ENCODE peak calls at places on chromosomes 12 and 14, in four cellular contexts. C is pancreas, Y is GM23248, O is neural progenitor cell. A is an unnamed sample.

GRCh38 chr12:56590237-56590830 is 39.8 kb downstream of the BAZ2A start:
- DNase-seq in C (no peak), Y (peak), O (peak), A (peak)

GRCh38 chr14:28652782-28653181 is 113.8 kb upstream of the FOXG1 start:
- DNase-seq in C (no peak), Y (peak), O (no peak), A (no peak)

GRCh38 chr12:108000111-108000510 is 129.0 kb upstream of the WSCD2 start:
- DNase-seq in C (no peak), Y (no peak), O (no peak), A (peak)

GRCh38 chr12:76685246-76685678 is 78.7 kb upstream of the ZDHHC17 start:
- DNase-seq in C (no peak), Y (peak), O (peak), A (peak)

GRCh38 chr12:20493924-20494323 is 125.6 kb downstream of the PDE3A start:
- DNase-seq in C (no peak), Y (peak), O (no peak), A (no peak)

GRCh38 chr14:80390911-80391310 is 179.6 kb upstream of the DIO2 start:
- DNase-seq in C (no peak), Y (peak), O (peak), A (no peak)

GRCh38 chr12:124704619-124705018 is 137.2 kb upstream of the NCOR2 start:
- DNase-seq in C (no peak), Y (no peak), O (no peak), A (no peak)

GRCh38 chr14:96146131-96146771 is 58.4 kb upstream of the BDKRB2 start:
- DNase-seq in C (peak), Y (peak), O (no peak), A (no peak)

GRCh38 chr12:75135021-75135420 is 74.6 kb downstream of the KCNC2 start:
- DNase-seq in C (no peak), Y (no peak), O (no peak), A (no peak)

GRCh38 chr12:81809829-81810595 is 50.9 kb upstream of the PPFIA2 start:
- DNase-seq in C (no peak), Y (no peak), O (no peak), A (no peak)

DNA sequence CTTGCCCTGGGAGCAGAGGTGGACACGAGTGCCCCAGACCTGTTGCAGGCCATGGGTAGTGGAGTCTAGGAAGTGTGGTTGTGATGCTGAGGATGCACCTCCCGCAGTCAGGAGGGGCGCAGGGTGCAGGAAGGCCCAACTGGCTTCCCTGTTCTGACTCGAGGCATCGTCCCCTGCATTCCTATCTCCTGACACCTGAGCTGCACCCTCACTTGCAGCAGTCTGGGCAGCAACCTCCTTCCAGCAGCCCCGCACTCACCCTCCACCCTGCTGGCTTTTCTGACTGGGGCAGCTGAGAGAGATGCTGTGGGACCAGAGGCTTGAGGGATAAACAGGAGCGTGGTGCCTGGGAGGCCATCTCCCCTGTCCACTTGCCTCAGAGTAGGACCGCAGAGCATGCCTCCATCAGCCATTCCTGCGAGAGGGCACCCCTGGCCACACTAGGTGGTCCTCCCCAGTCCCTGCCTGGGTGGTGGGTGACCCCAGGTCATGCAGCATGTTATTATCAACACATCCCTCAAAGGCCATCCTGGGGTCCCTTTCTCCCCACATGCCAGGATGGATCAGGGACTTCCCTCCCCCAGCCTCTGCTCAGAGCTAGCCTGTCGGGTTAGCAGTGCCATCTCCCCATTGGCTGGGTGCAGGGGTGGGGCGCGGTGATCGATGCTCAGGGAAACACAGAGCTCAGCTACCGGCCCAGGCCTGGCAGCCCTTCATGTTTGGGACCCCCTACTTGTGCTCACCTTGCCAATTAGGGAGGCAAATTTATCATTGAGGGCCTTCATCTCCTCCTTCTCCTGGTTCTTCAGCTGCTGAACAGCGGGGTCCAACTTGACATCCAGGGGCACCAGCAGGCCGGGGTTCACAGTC is 719 bp downstream of the KRT80 start:
- DNase-seq in C (peak), Y (peak), O (no peak), A (peak)
- H3K27ac ChIP-seq in C (peak), Y (no peak), O (no peak), A (peak)

GRCh38 chr12:54006700-54007220 is 2.0 kb upstream of the HOXC8 start:
- DNase-seq in C (no peak), Y (no peak), O (no peak), A (no peak)
- H3K27ac ChIP-seq in C (no peak), Y (no peak), O (no peak), A (no peak)

GRCh38 chr14:56159066-56159465 is 40.9 kb downstream of the PELI2 start:
- DNase-seq in C (no peak), Y (no peak), O (no peak), A (no peak)
- H3K27ac ChIP-seq in C (no peak), Y (no peak), O (no peak), A (no peak)

GRCh38 chr14:103445783-103446182 is 60.6 kb downstream of the MARK3 start:
- DNase-seq in C (no peak), Y (no peak), O (no peak), A (no peak)
- H3K27ac ChIP-seq in C (no peak), Y (no peak), O (no peak), A (no peak)

GRCh38 chr14:56592746-56593544 is 13.3 kb downstream of the TMEM260 start:
- DNase-seq in C (no peak), Y (no peak), O (no peak), A (no peak)
- H3K27ac ChIP-seq in C (peak), Y (no peak), O (no peak), A (no peak)

DNA sequence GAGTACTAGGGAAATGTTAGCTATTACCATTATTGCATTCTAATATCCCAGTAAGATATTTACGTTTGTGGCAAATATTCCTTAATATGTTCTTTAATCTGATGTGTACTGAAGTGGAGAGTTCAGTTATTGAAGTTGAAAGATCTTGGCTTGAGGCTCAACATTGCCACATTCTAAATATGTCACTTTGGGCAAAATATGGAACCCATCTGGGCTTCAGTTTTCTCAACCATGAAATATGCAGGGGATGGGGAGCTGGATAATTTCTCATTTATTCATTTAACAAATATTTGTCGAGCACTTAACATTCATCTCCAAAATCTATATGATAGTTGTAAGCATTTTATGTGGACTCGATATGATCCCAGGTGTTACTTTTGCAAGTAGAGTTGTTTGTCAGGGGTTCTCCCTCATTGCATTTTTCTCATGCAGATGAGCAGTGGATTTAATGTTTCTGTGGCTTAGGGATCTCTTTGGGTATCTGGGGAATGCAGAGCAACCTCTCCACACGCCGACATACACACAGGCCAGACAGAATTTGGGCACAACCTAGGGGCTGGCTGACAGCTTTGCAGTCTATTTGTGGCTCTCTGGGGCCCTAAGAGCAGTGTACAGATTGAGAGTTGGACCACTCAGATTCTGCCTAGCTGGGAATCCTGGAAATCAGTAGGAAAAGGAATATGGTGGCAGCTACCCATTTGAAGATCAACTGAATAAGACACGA is 26.6 kb upstream of the APPL2 start:
- DNase-seq in C (no peak), Y (no peak), O (no peak), A (no peak)
- H3K27ac ChIP-seq in C (no peak), Y (no peak), O (no peak), A (no peak)

GRCh38 chr14:92475037-92475436 is 38.5 kb upstream of the RIN3 start:
- DNase-seq in C (no peak), Y (no peak), O (no peak), A (no peak)

GRCh38 chr14:92471919-92472318 is 41.7 kb upstream of the RIN3 start:
- DNase-seq in C (no peak), Y (peak), O (no peak), A (no peak)

GRCh38 chr14:92473947-92474535 is 39.5 kb upstream of the RIN3 start:
- DNase-seq in C (no peak), Y (peak), O (no peak), A (no peak)

GRCh38 chr14:92473261-92473946 is 40.2 kb upstream of the RIN3 start:
- DNase-seq in C (no peak), Y (peak), O (no peak), A (no peak)

DNA sequence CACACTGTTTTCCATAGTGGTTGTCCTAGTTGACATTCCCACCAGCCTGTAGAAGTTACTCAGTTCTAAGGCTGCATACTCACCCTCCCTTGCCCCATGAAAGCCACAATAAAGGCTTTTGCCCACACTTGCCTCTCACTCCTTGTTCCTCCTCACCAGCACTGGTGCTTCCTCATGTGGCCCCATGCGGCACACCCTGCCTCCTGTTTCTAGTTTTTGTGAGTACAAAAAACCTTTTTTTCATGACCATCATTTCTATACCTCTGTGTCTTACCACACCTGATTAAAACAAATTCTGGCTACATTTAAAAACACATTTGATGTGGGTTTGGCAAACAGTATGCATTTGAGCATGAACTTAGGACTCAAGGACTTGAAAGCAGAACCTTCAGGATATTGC is 40.7 kb upstream of the RIN3 start:
- DNase-seq in C (no peak), Y (peak), O (no peak), A (no peak)
- H3K27ac ChIP-seq in C (no peak), Y (peak), O (no peak), A (no peak)

DNA sequence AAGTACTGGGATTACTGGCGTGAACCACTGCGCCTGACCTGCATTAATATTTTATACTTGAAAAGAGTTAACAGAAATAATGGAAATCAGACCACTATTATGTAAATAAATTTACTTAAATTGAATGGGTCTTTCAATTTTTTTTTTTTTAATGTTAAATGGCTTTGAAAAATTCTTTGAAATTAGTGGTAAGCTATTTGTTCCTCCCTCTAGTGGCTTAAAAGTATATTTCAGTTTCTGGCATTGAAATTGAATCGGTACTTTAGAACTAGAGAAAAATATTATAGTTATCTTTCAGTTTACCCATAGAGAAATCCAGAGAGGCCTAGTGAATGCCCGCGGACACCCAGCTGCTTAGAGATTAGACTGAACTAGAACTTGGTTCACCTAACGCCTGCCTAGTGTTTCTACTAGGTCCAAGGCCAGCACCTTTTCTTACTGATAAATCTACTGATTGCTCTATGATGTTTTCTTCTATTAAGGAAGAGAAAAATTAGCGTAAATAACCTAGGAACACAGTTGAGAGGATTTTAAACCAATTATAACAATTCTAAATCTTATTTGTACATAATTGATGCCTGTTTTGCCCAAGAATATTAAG is 106.5 kb downstream of the EML1 start:
- DNase-seq in C (no peak), Y (peak), O (no peak), A (no peak)
- H3K27ac ChIP-seq in C (no peak), Y (no peak), O (no peak), A (no peak)

DNA sequence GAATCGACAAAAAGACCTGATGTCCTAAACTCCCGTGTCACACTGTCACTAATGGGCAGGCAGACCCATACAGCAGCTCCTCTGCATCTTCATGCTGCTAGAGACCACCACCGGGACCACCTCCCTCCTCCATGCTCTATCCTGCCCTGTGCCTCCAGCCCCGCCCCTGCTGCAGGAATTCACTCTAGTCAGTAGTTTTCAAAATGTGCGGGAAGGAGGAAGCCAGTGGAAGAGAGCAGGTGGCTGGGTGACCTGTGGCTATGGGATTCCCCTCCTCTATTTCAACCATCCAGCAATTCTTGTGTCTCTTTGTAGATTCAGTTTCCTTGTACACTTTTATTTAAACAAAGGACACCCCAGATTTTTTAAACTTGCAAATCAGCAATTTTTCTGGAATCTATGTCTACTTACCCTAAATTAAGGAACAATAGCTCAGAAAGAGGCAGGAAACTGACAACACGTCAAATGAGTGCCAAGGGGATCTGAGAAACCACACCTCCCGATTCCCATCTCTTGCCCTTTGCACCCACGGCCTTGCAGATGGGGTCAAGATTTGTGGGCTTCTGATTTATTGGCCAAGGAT is 20.4 kb upstream of the MAP1LC3B2 start:
- DNase-seq in C (no peak), Y (no peak), O (no peak), A (no peak)
- H3K27ac ChIP-seq in C (no peak), Y (no peak), O (no peak), A (no peak)

GRCh38 chr12:120225200-120225558 is 24.3 kb upstream of the RPLP0 start:
- DNase-seq in C (no peak), Y (no peak), O (peak), A (no peak)
- H3K27ac ChIP-seq in C (peak), Y (peak), O (no peak), A (no peak)

A was measured in SJCRH30.